ENCODE peak calls at places on chromosomes 11 and 22, in ten cellular contexts. One of them, this sample, is unnamed.

GRCh38 chr22:36328635-36329216 is 59.0 kb downstream of the MYH9 start:
- DNase-seq in NAMALWA: no peak
- DNase-seq in Right ventricle myocardium superior: no peak
- DNase-seq in stimulated activated CD4-positive, alpha-beta T cell treated with anti-CD3 and anti-CD28 coated beads, Interleukin-2, amount 100 ng/mL, for 48 hours: no peak
- DNase-seq in stimulated activated naive B cell treated with anti-CD40 and anti-IgM and Interleukin-4, amounts not matched to agents 10 μg/mL and 1 μg/mL and 100 μg/mL, for 72 hours: peak
- DNase-seq in activated T-helper 1 cell treated with anti-CD3 and anti-CD28 coated beads, Interleukin-12 subunit alpha, Interleukin-12 subunit beta, Interleukin-2, Interleukin-4 antibody, amounts not matched to agents 30 ng/mL and 10 ng/mL and 1 ng/mL, durations not matched to agents 14 hours and 24 hours and 36 hours: no peak
- DNase-seq in T-cell: no peak
- DNase-seq in NCI-H1930: no peak
- DNase-seq in B cell: peak
- DNase-seq in posterior vena cava: peak
- DNase-seq in this sample: no peak

GRCh38 chr22:46982635-46983034 is 220.2 kb downstream of the TBC1D22A start:
- DNase-seq in Right ventricle myocardium superior: no peak
- DNase-seq in stimulated activated naive B cell treated with anti-CD40 and anti-IgM and Interleukin-4, amounts not matched to agents 10 μg/mL and 1 μg/mL and 100 μg/mL, for 72 hours: no peak
- DNase-seq in posterior vena cava: peak
- DNase-seq in activated T-helper 1 cell treated with anti-CD3 and anti-CD28 coated beads, Interleukin-12 subunit alpha, Interleukin-12 subunit beta, Interleukin-2, Interleukin-4 antibody, amounts not matched to agents 30 ng/mL and 10 ng/mL and 1 ng/mL, durations not matched to agents 14 hours and 24 hours and 36 hours: no peak
- DNase-seq in T-cell: no peak
- DNase-seq in NCI-H1930: no peak
- DNase-seq in NAMALWA: no peak
- DNase-seq in B cell: no peak
- DNase-seq in stimulated activated CD4-positive, alpha-beta T cell treated with anti-CD3 and anti-CD28 coated beads, Interleukin-2, amount 100 ng/mL, for 48 hours: no peak
- DNase-seq in this sample: no peak

GRCh38 chr11:60782393-60783140 is 2.6 kb upstream of the MS4A10 start:
- DNase-seq in B cell: no peak
- DNase-seq in Right ventricle myocardium superior: no peak
- DNase-seq in stimulated activated CD4-positive, alpha-beta T cell treated with anti-CD3 and anti-CD28 coated beads, Interleukin-2, amount 100 ng/mL, for 48 hours: no peak
- DNase-seq in T-cell: no peak
- DNase-seq in NAMALWA: no peak
- DNase-seq in stimulated activated naive B cell treated with anti-CD40 and anti-IgM and Interleukin-4, amounts not matched to agents 10 μg/mL and 1 μg/mL and 100 μg/mL, for 72 hours: no peak
- DNase-seq in posterior vena cava: peak
- DNase-seq in NCI-H1930: no peak
- DNase-seq in activated T-helper 1 cell treated with anti-CD3 and anti-CD28 coated beads, Interleukin-12 subunit alpha, Interleukin-12 subunit beta, Interleukin-2, Interleukin-4 antibody, amounts not matched to agents 30 ng/mL and 10 ng/mL and 1 ng/mL, durations not matched to agents 14 hours and 24 hours and 36 hours: no peak
- DNase-seq in this sample: no peak

GRCh38 chr22:36332623-36333331 is 55.0 kb downstream of the MYH9 start:
- DNase-seq in stimulated activated CD4-positive, alpha-beta T cell treated with anti-CD3 and anti-CD28 coated beads, Interleukin-2, amount 100 ng/mL, for 48 hours: peak
- DNase-seq in activated T-helper 1 cell treated with anti-CD3 and anti-CD28 coated beads, Interleukin-12 subunit alpha, Interleukin-12 subunit beta, Interleukin-2, Interleukin-4 antibody, amounts not matched to agents 30 ng/mL and 10 ng/mL and 1 ng/mL, durations not matched to agents 14 hours and 24 hours and 36 hours: peak
- DNase-seq in stimulated activated naive B cell treated with anti-CD40 and anti-IgM and Interleukin-4, amounts not matched to agents 10 μg/mL and 1 μg/mL and 100 μg/mL, for 72 hours: peak
- DNase-seq in Right ventricle myocardium superior: no peak
- DNase-seq in posterior vena cava: no peak
- DNase-seq in B cell: peak
- DNase-seq in T-cell: no peak
- DNase-seq in NCI-H1930: no peak
- DNase-seq in NAMALWA: no peak
- DNase-seq in this sample: peak

GRCh38 chr11:121035823-121036222 is 11.9 kb downstream of the TBCEL start:
- DNase-seq in posterior vena cava: no peak
- DNase-seq in B cell: no peak
- DNase-seq in T-cell: no peak
- DNase-seq in stimulated activated CD4-positive, alpha-beta T cell treated with anti-CD3 and anti-CD28 coated beads, Interleukin-2, amount 100 ng/mL, for 48 hours: no peak
- DNase-seq in stimulated activated naive B cell treated with anti-CD40 and anti-IgM and Interleukin-4, amounts not matched to agents 10 μg/mL and 1 μg/mL and 100 μg/mL, for 72 hours: no peak
- DNase-seq in NAMALWA: no peak
- DNase-seq in NCI-H1930: no peak
- DNase-seq in activated T-helper 1 cell treated with anti-CD3 and anti-CD28 coated beads, Interleukin-12 subunit alpha, Interleukin-12 subunit beta, Interleukin-2, Interleukin-4 antibody, amounts not matched to agents 30 ng/mL and 10 ng/mL and 1 ng/mL, durations not matched to agents 14 hours and 24 hours and 36 hours: no peak
- DNase-seq in Right ventricle myocardium superior: no peak
- DNase-seq in this sample: peak

GRCh38 chr11:117300773-117301172 is 9.6 kb downstream of the BACE1-AS start:
- DNase-seq in activated T-helper 1 cell treated with anti-CD3 and anti-CD28 coated beads, Interleukin-12 subunit alpha, Interleukin-12 subunit beta, Interleukin-2, Interleukin-4 antibody, amounts not matched to agents 30 ng/mL and 10 ng/mL and 1 ng/mL, durations not matched to agents 14 hours and 24 hours and 36 hours: no peak
- DNase-seq in stimulated activated CD4-positive, alpha-beta T cell treated with anti-CD3 and anti-CD28 coated beads, Interleukin-2, amount 100 ng/mL, for 48 hours: no peak
- DNase-seq in Right ventricle myocardium superior: no peak
- DNase-seq in NAMALWA: no peak
- DNase-seq in B cell: no peak
- DNase-seq in stimulated activated naive B cell treated with anti-CD40 and anti-IgM and Interleukin-4, amounts not matched to agents 10 μg/mL and 1 μg/mL and 100 μg/mL, for 72 hours: no peak
- DNase-seq in posterior vena cava: no peak
- DNase-seq in T-cell: no peak
- DNase-seq in NCI-H1930: no peak
- DNase-seq in this sample: no peak

GRCh38 chr22:23389271-23390071 is 190.6 kb downstream of the IGLL1 start:
- DNase-seq in T-cell: no peak
- DNase-seq in stimulated activated naive B cell treated with anti-CD40 and anti-IgM and Interleukin-4, amounts not matched to agents 10 μg/mL and 1 μg/mL and 100 μg/mL, for 72 hours: no peak
- DNase-seq in NAMALWA: no peak
- DNase-seq in B cell: no peak
- DNase-seq in NCI-H1930: no peak
- DNase-seq in stimulated activated CD4-positive, alpha-beta T cell treated with anti-CD3 and anti-CD28 coated beads, Interleukin-2, amount 100 ng/mL, for 48 hours: no peak
- DNase-seq in posterior vena cava: no peak
- DNase-seq in Right ventricle myocardium superior: no peak
- DNase-seq in activated T-helper 1 cell treated with anti-CD3 and anti-CD28 coated beads, Interleukin-12 subunit alpha, Interleukin-12 subunit beta, Interleukin-2, Interleukin-4 antibody, amounts not matched to agents 30 ng/mL and 10 ng/mL and 1 ng/mL, durations not matched to agents 14 hours and 24 hours and 36 hours: no peak
- DNase-seq in this sample: no peak

GRCh38 chr11:121291319-121291718 is 1.3 kb upstream of the SC5D start:
- DNase-seq in T-cell: no peak
- DNase-seq in Right ventricle myocardium superior: no peak
- DNase-seq in activated T-helper 1 cell treated with anti-CD3 and anti-CD28 coated beads, Interleukin-12 subunit alpha, Interleukin-12 subunit beta, Interleukin-2, Interleukin-4 antibody, amounts not matched to agents 30 ng/mL and 10 ng/mL and 1 ng/mL, durations not matched to agents 14 hours and 24 hours and 36 hours: no peak
- DNase-seq in stimulated activated CD4-positive, alpha-beta T cell treated with anti-CD3 and anti-CD28 coated beads, Interleukin-2, amount 100 ng/mL, for 48 hours: no peak
- DNase-seq in stimulated activated naive B cell treated with anti-CD40 and anti-IgM and Interleukin-4, amounts not matched to agents 10 μg/mL and 1 μg/mL and 100 μg/mL, for 72 hours: no peak
- DNase-seq in posterior vena cava: no peak
- DNase-seq in NAMALWA: no peak
- DNase-seq in B cell: no peak
- DNase-seq in NCI-H1930: no peak
- DNase-seq in this sample: no peak

GRCh38 chr11:72807021-72807693 is 7.1 kb upstream of the ATG16L2 start:
- DNase-seq in activated T-helper 1 cell treated with anti-CD3 and anti-CD28 coated beads, Interleukin-12 subunit alpha, Interleukin-12 subunit beta, Interleukin-2, Interleukin-4 antibody, amounts not matched to agents 30 ng/mL and 10 ng/mL and 1 ng/mL, durations not matched to agents 14 hours and 24 hours and 36 hours: no peak
- DNase-seq in T-cell: no peak
- DNase-seq in posterior vena cava: no peak
- DNase-seq in Right ventricle myocardium superior: no peak
- DNase-seq in B cell: no peak
- DNase-seq in NAMALWA: no peak
- DNase-seq in stimulated activated CD4-positive, alpha-beta T cell treated with anti-CD3 and anti-CD28 coated beads, Interleukin-2, amount 100 ng/mL, for 48 hours: no peak
- DNase-seq in stimulated activated naive B cell treated with anti-CD40 and anti-IgM and Interleukin-4, amounts not matched to agents 10 μg/mL and 1 μg/mL and 100 μg/mL, for 72 hours: no peak
- DNase-seq in NCI-H1930: no peak
- DNase-seq in this sample: peak

GRCh38 chr11:95835768-95836488 is 45.6 kb downstream of the CEP57 start:
- DNase-seq in NAMALWA: peak
- DNase-seq in activated T-helper 1 cell treated with anti-CD3 and anti-CD28 coated beads, Interleukin-12 subunit alpha, Interleukin-12 subunit beta, Interleukin-2, Interleukin-4 antibody, amounts not matched to agents 30 ng/mL and 10 ng/mL and 1 ng/mL, durations not matched to agents 14 hours and 24 hours and 36 hours: peak
- DNase-seq in posterior vena cava: peak
- DNase-seq in B cell: peak
- DNase-seq in T-cell: peak
- DNase-seq in NCI-H1930: peak
- DNase-seq in stimulated activated naive B cell treated with anti-CD40 and anti-IgM and Interleukin-4, amounts not matched to agents 10 μg/mL and 1 μg/mL and 100 μg/mL, for 72 hours: peak
- DNase-seq in stimulated activated CD4-positive, alpha-beta T cell treated with anti-CD3 and anti-CD28 coated beads, Interleukin-2, amount 100 ng/mL, for 48 hours: peak
- DNase-seq in Right ventricle myocardium superior: peak
- DNase-seq in this sample: peak

GRCh38 chr11:39346043-39346442 is 2113.4 kb downstream of the LRRC4C start:
- DNase-seq in NAMALWA: no peak
- DNase-seq in posterior vena cava: no peak
- DNase-seq in Right ventricle myocardium superior: no peak
- DNase-seq in activated T-helper 1 cell treated with anti-CD3 and anti-CD28 coated beads, Interleukin-12 subunit alpha, Interleukin-12 subunit beta, Interleukin-2, Interleukin-4 antibody, amounts not matched to agents 30 ng/mL and 10 ng/mL and 1 ng/mL, durations not matched to agents 14 hours and 24 hours and 36 hours: no peak
- DNase-seq in B cell: no peak
- DNase-seq in stimulated activated CD4-positive, alpha-beta T cell treated with anti-CD3 and anti-CD28 coated beads, Interleukin-2, amount 100 ng/mL, for 48 hours: no peak
- DNase-seq in T-cell: no peak
- DNase-seq in stimulated activated naive B cell treated with anti-CD40 and anti-IgM and Interleukin-4, amounts not matched to agents 10 μg/mL and 1 μg/mL and 100 μg/mL, for 72 hours: no peak
- DNase-seq in NCI-H1930: no peak
- DNase-seq in this sample: no peak

GRCh38 chr11:117839936-117840813 is 15.6 kb upstream of the FXYD2 start:
- DNase-seq in NCI-H1930: no peak
- DNase-seq in Right ventricle myocardium superior: no peak
- DNase-seq in T-cell: no peak
- DNase-seq in activated T-helper 1 cell treated with anti-CD3 and anti-CD28 coated beads, Interleukin-12 subunit alpha, Interleukin-12 subunit beta, Interleukin-2, Interleukin-4 antibody, amounts not matched to agents 30 ng/mL and 10 ng/mL and 1 ng/mL, durations not matched to agents 14 hours and 24 hours and 36 hours: no peak
- DNase-seq in stimulated activated naive B cell treated with anti-CD40 and anti-IgM and Interleukin-4, amounts not matched to agents 10 μg/mL and 1 μg/mL and 100 μg/mL, for 72 hours: no peak
- DNase-seq in posterior vena cava: peak
- DNase-seq in stimulated activated CD4-positive, alpha-beta T cell treated with anti-CD3 and anti-CD28 coated beads, Interleukin-2, amount 100 ng/mL, for 48 hours: no peak
- DNase-seq in B cell: no peak
- DNase-seq in NAMALWA: no peak
- DNase-seq in this sample: no peak

GRCh38 chr22:46843691-46844297 is 81.3 kb downstream of the TBC1D22A start:
- DNase-seq in Right ventricle myocardium superior: no peak
- DNase-seq in stimulated activated CD4-positive, alpha-beta T cell treated with anti-CD3 and anti-CD28 coated beads, Interleukin-2, amount 100 ng/mL, for 48 hours: no peak
- DNase-seq in NAMALWA: no peak
- DNase-seq in activated T-helper 1 cell treated with anti-CD3 and anti-CD28 coated beads, Interleukin-12 subunit alpha, Interleukin-12 subunit beta, Interleukin-2, Interleukin-4 antibody, amounts not matched to agents 30 ng/mL and 10 ng/mL and 1 ng/mL, durations not matched to agents 14 hours and 24 hours and 36 hours: no peak
- DNase-seq in stimulated activated naive B cell treated with anti-CD40 and anti-IgM and Interleukin-4, amounts not matched to agents 10 μg/mL and 1 μg/mL and 100 μg/mL, for 72 hours: no peak
- DNase-seq in T-cell: no peak
- DNase-seq in B cell: no peak
- DNase-seq in NCI-H1930: no peak
- DNase-seq in posterior vena cava: peak
- DNase-seq in this sample: no peak